ENCODE peak calls at places on chromosomes 5 and 9, in four cellular contexts. One of them, this sample, is unnamed.

GRCh38 chr9:128838338-128838737 is 8.7 kb upstream of the SPOUT1 start:
- DNase-seq in pulmonary artery endothelial cell: no peak
- DNase-seq in nucleus accumbens: no peak
- DNase-seq in left cardiac atrium: no peak
- DNase-seq in this sample: no peak

GRCh38 chr9:18362901-18363685 is 110.9 kb upstream of the ADAMTSL1 start:
- DNase-seq in left cardiac atrium: no peak
- DNase-seq in pulmonary artery endothelial cell: peak
- DNase-seq in nucleus accumbens: no peak
- DNase-seq in this sample: peak

GRCh38 chr5:112203229-112203628 is 215.8 kb downstream of the EPB41L4A start:
- DNase-seq in pulmonary artery endothelial cell: no peak
- DNase-seq in left cardiac atrium: no peak
- DNase-seq in nucleus accumbens: no peak
- DNase-seq in this sample: no peak

GRCh38 chr9:122837266-122837850 is 9.0 kb upstream of the PDCL start:
- DNase-seq in left cardiac atrium: no peak
- DNase-seq in nucleus accumbens: no peak
- DNase-seq in pulmonary artery endothelial cell: no peak
- DNase-seq in this sample: no peak

GRCh38 chr9:127741831-127742434 is 6.8 kb upstream of the TOR2A start:
- DNase-seq in nucleus accumbens: peak
- DNase-seq in pulmonary artery endothelial cell: no peak
- DNase-seq in left cardiac atrium: peak
- DNase-seq in this sample: no peak

GRCh38 chr5:16776611-16777251 is 159.4 kb downstream of the MYO10 start:
- DNase-seq in pulmonary artery endothelial cell: no peak
- DNase-seq in left cardiac atrium: peak
- DNase-seq in nucleus accumbens: no peak
- DNase-seq in this sample: no peak

GRCh38 chr5:4113905-4114304 is 518.3 kb downstream of the IRX1 start:
- DNase-seq in nucleus accumbens: no peak
- DNase-seq in left cardiac atrium: no peak
- DNase-seq in pulmonary artery endothelial cell: no peak
- DNase-seq in this sample: no peak

GRCh38 chr9:86525182-86525581 is 171.0 kb upstream of the TUT7 start:
- DNase-seq in nucleus accumbens: no peak
- DNase-seq in pulmonary artery endothelial cell: no peak
- DNase-seq in left cardiac atrium: no peak
- DNase-seq in this sample: no peak

GRCh38 chr9:116656535-116656934 is 30.6 kb upstream of the TRIM32 start:
- DNase-seq in pulmonary artery endothelial cell: no peak
- DNase-seq in nucleus accumbens: no peak
- DNase-seq in left cardiac atrium: peak
- DNase-seq in this sample: no peak

GRCh38 chr5:31771500-31771899 is 132.6 kb downstream of the PDZD2 start:
- DNase-seq in nucleus accumbens: no peak
- DNase-seq in left cardiac atrium: no peak
- DNase-seq in pulmonary artery endothelial cell: no peak
- DNase-seq in this sample: no peak

GRCh38 chr5:92519717-92520632 is 1061.0 kb downstream of the NR2F1-AS1 start:
- DNase-seq in left cardiac atrium: no peak
- DNase-seq in pulmonary artery endothelial cell: no peak
- DNase-seq in nucleus accumbens: no peak
- DNase-seq in this sample: no peak

GRCh38 chr5:120613729-120614128 is 149.6 kb downstream of the PRR16 start:
- DNase-seq in pulmonary artery endothelial cell: no peak
- DNase-seq in nucleus accumbens: no peak
- DNase-seq in left cardiac atrium: no peak
- DNase-seq in this sample: no peak

GRCh38 chr9:88818495-88819201 is 172.6 kb upstream of the S1PR3 start:
- DNase-seq in pulmonary artery endothelial cell: no peak
- DNase-seq in left cardiac atrium: no peak
- DNase-seq in nucleus accumbens: no peak
- DNase-seq in this sample: peak

GRCh38 chr5:87113848-87114247 is 153.8 kb upstream of the RASA1 start:
- DNase-seq in left cardiac atrium: no peak
- DNase-seq in nucleus accumbens: no peak
- DNase-seq in pulmonary artery endothelial cell: no peak
- DNase-seq in this sample: peak

GRCh38 chr9:127417130-127418036 is 6.8 kb upstream of the ZNF79 start:
- DNase-seq in nucleus accumbens: no peak
- DNase-seq in pulmonary artery endothelial cell: no peak
- DNase-seq in left cardiac atrium: no peak
- DNase-seq in this sample: no peak

GRCh38 chr5:41747291-41747690 is 122.9 kb downstream of the OXCT1 start:
- DNase-seq in pulmonary artery endothelial cell: peak
- DNase-seq in left cardiac atrium: no peak
- DNase-seq in nucleus accumbens: no peak
- DNase-seq in this sample: no peak

GRCh38 chr9:77177894-77178794 is 810 bp downstream of the VPS13A start:
- DNase-seq in nucleus accumbens: peak
- DNase-seq in left cardiac atrium: peak
- DNase-seq in pulmonary artery endothelial cell: no peak
- DNase-seq in this sample: no peak

GRCh38 chr9:111190352-111190751 is 139.7 kb downstream of the OR2K2 start:
- DNase-seq in nucleus accumbens: no peak
- DNase-seq in left cardiac atrium: no peak
- DNase-seq in pulmonary artery endothelial cell: no peak
- DNase-seq in this sample: no peak

GRCh38 chr9:129596541-129597328 is 24.2 kb downstream of the C9orf50 start:
- DNase-seq in nucleus accumbens: no peak
- DNase-seq in pulmonary artery endothelial cell: no peak
- DNase-seq in left cardiac atrium: peak
- DNase-seq in this sample: peak

GRCh38 chr5:60541980-60542379 is 158.0 kb downstream of the DEPDC1B start:
- DNase-seq in left cardiac atrium: no peak
- DNase-seq in pulmonary artery endothelial cell: no peak
- DNase-seq in nucleus accumbens: no peak
- DNase-seq in this sample: peak

GRCh38 chr5:74141053-74141452 is 499.5 kb downstream of the ENC1 start:
- DNase-seq in nucleus accumbens: no peak
- DNase-seq in pulmonary artery endothelial cell: peak
- DNase-seq in left cardiac atrium: no peak
- DNase-seq in this sample: peak

GRCh38 chr9:90773593-90773992 is 28.0 kb upstream of the SYK start:
- DNase-seq in nucleus accumbens: no peak
- DNase-seq in left cardiac atrium: no peak
- DNase-seq in pulmonary artery endothelial cell: no peak
- DNase-seq in this sample: no peak

GRCh38 chr9:80885894-80886293 is 803.5 kb downstream of the TLE1 start:
- DNase-seq in nucleus accumbens: no peak
- DNase-seq in pulmonary artery endothelial cell: no peak
- DNase-seq in left cardiac atrium: no peak
- DNase-seq in this sample: no peak